ENCODE peak calls at places on chromosomes 1 and 21, in six cellular contexts. F, K, A, M, I and Y are unnamed samples.

GRCh38 chr1:24946861-24947658 is 17.0 kb upstream of the RUNX3 start:
- DNase-seq in F (peak; percentile 55), K (no peak), A (no peak), M (peak; percentile 55), I (no peak), Y (no peak)

GRCh38 chr1:228134591-228134990 is 5.5 kb upstream of the GUK1 start:
- DNase-seq in F (no peak), K (no peak), A (no peak), M (no peak), I (no peak), Y (no peak)

GRCh38 chr1:48216276-48216675 is 6.2 kb upstream of the SLC5A9 start:
- DNase-seq in F (no peak), K (no peak), A (no peak), M (no peak), I (peak; percentile 1), Y (no peak)

GRCh38 chr1:41428736-41429640 is 55.5 kb downstream of the EDN2 start:
- DNase-seq in F (no peak), K (no peak), A (no peak), M (no peak), I (no peak), Y (no peak)

GRCh38 chr1:8147922-8148321 is 121.8 kb upstream of the ERRFI1 start:
- DNase-seq in F (no peak), K (no peak), A (no peak), M (no peak), I (no peak), Y (no peak)

GRCh38 chr1:227885135-227885647 is 62.5 kb downstream of the WNT9A start:
- DNase-seq in F (no peak), K (no peak), A (no peak), M (no peak), I (no peak), Y (no peak)

GRCh38 chr1:24154215-24154614 is 11.3 kb upstream of the IL22RA1 start:
- DNase-seq in F (no peak), K (no peak), A (no peak), M (no peak), I (no peak), Y (no peak)

GRCh38 chr1:31007462-31007991 is 58.0 kb downstream of the PUM1 start:
- DNase-seq in F (peak; percentile 70), K (peak; percentile 48), A (no peak), M (peak; percentile 91), I (peak; percentile 82), Y (no peak)

GRCh38 chr1:201061049-201061448 is 37.5 kb upstream of the KIF21B start:
- DNase-seq in F (no peak), K (no peak), A (no peak), M (no peak), I (no peak), Y (no peak)

GRCh38 chr1:46301406-46302090 is 1.9 kb downstream of the LRRC41 start:
- DNase-seq in F (peak; percentile 16), K (peak; percentile 40), A (peak; percentile 6), M (peak; percentile 58), I (peak; percentile 79), Y (no peak)

GRCh38 chr21:46603228-46603627 is 1.7 kb downstream of the S100B start:
- DNase-seq in F (no peak), K (no peak), A (no peak), M (no peak), I (peak; percentile 37), Y (no peak)

GRCh38 chr21:45257673-45258341 is 29.9 kb downstream of the POFUT2 start:
- DNase-seq in F (no peak), K (no peak), A (no peak), M (no peak), I (no peak), Y (no peak)

GRCh38 chr1:26626994-26627393 is 68.8 kb upstream of the ARID1A start:
- DNase-seq in F (peak; percentile 14), K (no peak), A (no peak), M (peak; percentile 30), I (peak; percentile 64), Y (no peak)

GRCh38 chr1:21302747-21303715 is 12.8 kb upstream of the ECE1 start:
- DNase-seq in F (no peak), K (peak; percentile 77), A (no peak), M (peak; percentile 73), I (peak; percentile 67), Y (no peak)

GRCh38 chr1:61797045-61797755 is 54.9 kb downstream of the PATJ start:
- DNase-seq in F (peak; percentile 9), K (no peak), A (no peak), M (peak; percentile 69), I (no peak), Y (no peak)

GRCh38 chr1:208834346-208835081 is 590.3 kb upstream of the PLXNA2 start:
- DNase-seq in F (peak; percentile 2), K (no peak), A (no peak), M (peak; percentile 17), I (peak; percentile 52), Y (no peak)

GRCh38 chr1:57208903-57209302 is 215.0 kb downstream of the DAB1 start:
- DNase-seq in F (no peak), K (no peak), A (no peak), M (no peak), I (no peak), Y (no peak)

GRCh38 chr1:68293609-68294353 is 61.5 kb upstream of the WLS start:
- DNase-seq in F (peak; percentile 56), K (no peak), A (no peak), M (no peak), I (peak; percentile 89), Y (no peak)

GRCh38 chr1:118158918-118159317 is 26.1 kb downstream of the SPAG17 start:
- DNase-seq in F (peak; percentile 79), K (peak; percentile 50), A (no peak), M (peak; percentile 83), I (peak; percentile 51), Y (no peak)

GRCh38 chr21:45833437-45833836 is 148.1 kb upstream of the COL6A1 start:
- DNase-seq in F (no peak), K (no peak), A (no peak), M (no peak), I (no peak), Y (no peak)

GRCh38 chr1:210272666-210273065 is 40.1 kb downstream of the SERTAD4 start:
- DNase-seq in F (no peak), K (no peak), A (no peak), M (peak; percentile 42), I (peak; percentile 74), Y (no peak)

GRCh38 chr1:154666051-154666793 is 58.2 kb upstream of the ADAR start:
- DNase-seq in F (no peak), K (no peak), A (no peak), M (no peak), I (no peak), Y (no peak)